ENCODE peak calls at places on chromosomes 12 and 14, in ten cellular contexts. One of them, this sample, is unnamed.

GRCh38 chr14:74984241-74985027 is 18.3 kb upstream of the EIF2B2 start:
- DNase-seq in spleen: no peak
- DNase-seq in Panc1: no peak
- DNase-seq in heart right ventricle: no peak
- DNase-seq in uterus: no peak
- DNase-seq in left ventricle myocardium inferior: no peak
- DNase-seq in lower lobe of right lung: no peak
- DNase-seq in endodermal cell: no peak
- DNase-seq in mammary epithelial cell: no peak
- DNase-seq in tibial nerve: no peak
- DNase-seq in this sample: no peak

GRCh38 chr14:77859934-77860570 is 60.1 kb downstream of the ADCK1 start:
- DNase-seq in heart right ventricle: no peak
- DNase-seq in endodermal cell: no peak
- DNase-seq in left ventricle myocardium inferior: no peak
- DNase-seq in lower lobe of right lung: no peak
- DNase-seq in spleen: no peak
- DNase-seq in mammary epithelial cell: no peak
- DNase-seq in Panc1: no peak
- DNase-seq in uterus: no peak
- DNase-seq in tibial nerve: peak; percentile 33
- DNase-seq in this sample: no peak

GRCh38 chr14:67579636-67580035 is 20.4 kb downstream of the PIGH start:
- DNase-seq in heart right ventricle: no peak
- DNase-seq in Panc1: no peak
- DNase-seq in tibial nerve: no peak
- DNase-seq in endodermal cell: no peak
- DNase-seq in left ventricle myocardium inferior: no peak
- DNase-seq in mammary epithelial cell: no peak
- DNase-seq in spleen: peak; percentile 51
- DNase-seq in uterus: no peak
- DNase-seq in lower lobe of right lung: no peak
- DNase-seq in this sample: no peak

GRCh38 chr12:18375131-18375530 is 113.8 kb downstream of the PIK3C2G start:
- DNase-seq in lower lobe of right lung: no peak
- DNase-seq in tibial nerve: no peak
- DNase-seq in Panc1: no peak
- DNase-seq in mammary epithelial cell: no peak
- DNase-seq in spleen: no peak
- DNase-seq in endodermal cell: no peak
- DNase-seq in left ventricle myocardium inferior: no peak
- DNase-seq in uterus: no peak
- DNase-seq in heart right ventricle: no peak
- DNase-seq in this sample: no peak

GRCh38 chr14:68229423-68229831 is 409.8 kb downstream of the RAD51B start:
- DNase-seq in mammary epithelial cell: no peak
- DNase-seq in Panc1: no peak
- DNase-seq in spleen: no peak
- DNase-seq in heart right ventricle: no peak
- DNase-seq in endodermal cell: no peak
- DNase-seq in tibial nerve: no peak
- DNase-seq in left ventricle myocardium inferior: no peak
- DNase-seq in uterus: no peak
- DNase-seq in lower lobe of right lung: no peak
- DNase-seq in this sample: no peak

GRCh38 chr12:109775172-109775881 is 57.9 kb downstream of the TRPV4 start:
- DNase-seq in Panc1: peak; percentile 30
- DNase-seq in uterus: peak; percentile 54
- DNase-seq in mammary epithelial cell: peak; percentile 52
- DNase-seq in spleen: peak; percentile 87
- DNase-seq in heart right ventricle: peak; percentile 79
- DNase-seq in lower lobe of right lung: peak; percentile 77
- DNase-seq in endodermal cell: peak; percentile 95
- DNase-seq in left ventricle myocardium inferior: peak; percentile 73
- DNase-seq in tibial nerve: peak; percentile 68
- DNase-seq in this sample: peak; percentile 83

GRCh38 chr12:109291531-109292341 is 17.3 kb downstream of the FOXN4 start:
- DNase-seq in left ventricle myocardium inferior: peak; percentile 74
- DNase-seq in tibial nerve: no peak
- DNase-seq in endodermal cell: peak; percentile 97
- DNase-seq in heart right ventricle: peak; percentile 74
- DNase-seq in Panc1: no peak
- DNase-seq in mammary epithelial cell: no peak
- DNase-seq in spleen: peak; percentile 60
- DNase-seq in lower lobe of right lung: no peak
- DNase-seq in uterus: no peak
- DNase-seq in this sample: peak; percentile 45

GRCh38 chr14:105087308-105087962 is 22.2 kb upstream of the GPR132 start:
- DNase-seq in uterus: peak; percentile 51
- DNase-seq in Panc1: no peak
- DNase-seq in lower lobe of right lung: peak; percentile 56
- DNase-seq in endodermal cell: peak; percentile 78
- DNase-seq in mammary epithelial cell: peak; percentile 88
- DNase-seq in spleen: peak; percentile 81
- DNase-seq in heart right ventricle: peak; percentile 59
- DNase-seq in tibial nerve: no peak
- DNase-seq in left ventricle myocardium inferior: peak; percentile 62
- DNase-seq in this sample: no peak

GRCh38 chr14:69891422-69891821 is 12.2 kb downstream of the SMOC1 start:
- DNase-seq in tibial nerve: no peak
- DNase-seq in left ventricle myocardium inferior: no peak
- DNase-seq in spleen: no peak
- DNase-seq in uterus: no peak
- DNase-seq in heart right ventricle: no peak
- DNase-seq in mammary epithelial cell: no peak
- DNase-seq in lower lobe of right lung: no peak
- DNase-seq in endodermal cell: peak; percentile 67
- DNase-seq in Panc1: no peak
- DNase-seq in this sample: no peak

GRCh38 chr12:111368291-111368683 is 608 bp downstream of the PHETA1 start:
- DNase-seq in uterus: no peak
- DNase-seq in tibial nerve: no peak
- DNase-seq in Panc1: no peak
- DNase-seq in mammary epithelial cell: no peak
- DNase-seq in lower lobe of right lung: no peak
- DNase-seq in left ventricle myocardium inferior: peak; percentile 33
- DNase-seq in endodermal cell: peak; percentile 72
- DNase-seq in heart right ventricle: peak; percentile 47
- DNase-seq in spleen: peak; percentile 80
- DNase-seq in this sample: peak; percentile 34

GRCh38 chr12:53274445-53274844 is 6.3 kb downstream of the ESPL1 start:
- DNase-seq in endodermal cell: peak; percentile 55
- DNase-seq in tibial nerve: no peak
- DNase-seq in left ventricle myocardium inferior: no peak
- DNase-seq in lower lobe of right lung: no peak
- DNase-seq in heart right ventricle: no peak
- DNase-seq in Panc1: no peak
- DNase-seq in spleen: no peak
- DNase-seq in uterus: no peak
- DNase-seq in mammary epithelial cell: no peak
- DNase-seq in this sample: no peak

GRCh38 chr14:89912667-89913211 is 41.8 kb downstream of the EFCAB11 start:
- DNase-seq in left ventricle myocardium inferior: no peak
- DNase-seq in tibial nerve: peak; percentile 15
- DNase-seq in endodermal cell: no peak
- DNase-seq in lower lobe of right lung: peak; percentile 50
- DNase-seq in spleen: no peak
- DNase-seq in uterus: peak; percentile 58
- DNase-seq in heart right ventricle: no peak
- DNase-seq in Panc1: no peak
- DNase-seq in mammary epithelial cell: peak; percentile 90
- DNase-seq in this sample: no peak

GRCh38 chr12:46409342-46409741 is 36.8 kb upstream of the SLC38A2 start:
- DNase-seq in endodermal cell: no peak
- DNase-seq in lower lobe of right lung: no peak
- DNase-seq in mammary epithelial cell: no peak
- DNase-seq in left ventricle myocardium inferior: no peak
- DNase-seq in heart right ventricle: no peak
- DNase-seq in uterus: no peak
- DNase-seq in tibial nerve: no peak
- DNase-seq in Panc1: no peak
- DNase-seq in spleen: no peak
- DNase-seq in this sample: no peak

GRCh38 chr12:64236549-64236948 is 14.5 kb upstream of the KICS2 start:
- DNase-seq in Panc1: no peak
- DNase-seq in left ventricle myocardium inferior: no peak
- DNase-seq in tibial nerve: no peak
- DNase-seq in lower lobe of right lung: no peak
- DNase-seq in uterus: no peak
- DNase-seq in heart right ventricle: no peak
- DNase-seq in mammary epithelial cell: no peak
- DNase-seq in spleen: no peak
- DNase-seq in endodermal cell: no peak
- DNase-seq in this sample: no peak

GRCh38 chr12:14779834-14780233 is 23.4 kb downstream of the WBP11 start:
- DNase-seq in mammary epithelial cell: no peak
- DNase-seq in heart right ventricle: no peak
- DNase-seq in uterus: no peak
- DNase-seq in left ventricle myocardium inferior: no peak
- DNase-seq in Panc1: no peak
- DNase-seq in lower lobe of right lung: no peak
- DNase-seq in endodermal cell: no peak
- DNase-seq in tibial nerve: no peak
- DNase-seq in spleen: no peak
- DNase-seq in this sample: no peak

GRCh38 chr12:54611715-54612116 is 23.0 kb downstream of the LACRT start:
- DNase-seq in heart right ventricle: no peak
- DNase-seq in Panc1: no peak
- DNase-seq in mammary epithelial cell: no peak
- DNase-seq in uterus: no peak
- DNase-seq in endodermal cell: peak; percentile 46
- DNase-seq in spleen: no peak
- DNase-seq in left ventricle myocardium inferior: no peak
- DNase-seq in lower lobe of right lung: no peak
- DNase-seq in tibial nerve: no peak
- DNase-seq in this sample: no peak

GRCh38 chr14:83993545-83993944 is 1536.4 kb upstream of the FLRT2 start:
- DNase-seq in mammary epithelial cell: no peak
- DNase-seq in uterus: no peak
- DNase-seq in Panc1: no peak
- DNase-seq in endodermal cell: no peak
- DNase-seq in heart right ventricle: no peak
- DNase-seq in lower lobe of right lung: no peak
- DNase-seq in tibial nerve: no peak
- DNase-seq in left ventricle myocardium inferior: no peak
- DNase-seq in spleen: no peak
- DNase-seq in this sample: no peak

GRCh38 chr14:37565550-37565949 is 29.5 kb downstream of the FOXA1 start:
- DNase-seq in left ventricle myocardium inferior: no peak
- DNase-seq in tibial nerve: no peak
- DNase-seq in mammary epithelial cell: no peak
- DNase-seq in endodermal cell: no peak
- DNase-seq in heart right ventricle: no peak
- DNase-seq in spleen: no peak
- DNase-seq in uterus: no peak
- DNase-seq in lower lobe of right lung: no peak
- DNase-seq in Panc1: no peak
- DNase-seq in this sample: no peak
- TF ChIP-seq CTCF in left ventricle myocardium inferior: no peak
- TF ChIP-seq CTCF in tibial nerve: no peak
- TF ChIP-seq CTCF in mammary epithelial cell: no peak
- TF ChIP-seq CTCF in endodermal cell: peak; percentile 89
- TF ChIP-seq CTCF in heart right ventricle: no peak
- TF ChIP-seq CTCF in spleen: no peak
- TF ChIP-seq CTCF in uterus: no peak
- TF ChIP-seq CTCF in lower lobe of right lung: peak; percentile 17
- TF ChIP-seq CTCF in Panc1: peak; percentile 16
- TF ChIP-seq CTCF in this sample: peak; percentile 18

DNA sequence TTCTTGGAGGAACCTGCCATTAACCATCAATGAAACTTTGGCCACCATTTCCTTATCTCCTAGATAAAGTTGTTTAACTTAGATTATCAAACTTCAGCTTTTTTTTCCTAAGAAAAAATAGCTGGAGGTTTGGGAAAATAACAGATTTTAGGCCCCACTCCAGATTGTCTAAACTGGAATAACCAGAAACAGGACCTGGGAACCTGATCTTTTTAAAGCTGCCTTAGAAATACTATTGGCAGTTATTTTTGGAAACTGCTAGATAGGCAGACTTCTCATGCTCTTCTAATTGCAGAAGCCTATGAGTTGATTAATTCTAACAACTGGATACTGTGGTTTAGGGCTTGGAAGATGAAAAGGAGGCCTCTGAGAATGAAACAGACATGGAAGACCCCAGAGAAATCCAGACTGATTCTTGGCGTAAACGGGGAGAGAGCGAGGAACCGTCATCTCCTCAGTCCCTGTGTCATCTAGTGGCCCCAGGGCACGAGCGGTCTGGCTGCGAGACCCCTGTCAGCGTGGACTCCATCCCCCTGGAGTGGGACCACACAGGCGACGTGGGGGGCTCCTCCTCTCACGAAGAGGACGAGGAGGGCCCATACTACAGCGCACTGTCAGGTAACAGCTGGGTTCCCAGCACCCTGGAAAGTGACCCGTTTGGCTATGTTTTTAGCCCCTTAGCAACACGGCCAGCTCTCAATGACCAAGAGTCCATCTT is 80.2 kb downstream of the ESR2 start:
- DNase-seq in spleen: no peak
- DNase-seq in heart right ventricle: no peak
- DNase-seq in lower lobe of right lung: no peak
- DNase-seq in endodermal cell: no peak
- DNase-seq in Panc1: no peak
- DNase-seq in tibial nerve: no peak
- DNase-seq in uterus: no peak
- DNase-seq in left ventricle myocardium inferior: no peak
- DNase-seq in mammary epithelial cell: no peak
- DNase-seq in this sample: no peak
- H3K36me3 ChIP-seq in spleen: peaks cover 100% of the 10 kb centered on the region
- H3K36me3 ChIP-seq in heart right ventricle: no peaks in the 10 kb centered on the region
- H3K36me3 ChIP-seq in lower lobe of right lung: peaks cover 96% of the 10 kb centered on the region
- H3K36me3 ChIP-seq in endodermal cell: peaks cover 93% of the 10 kb centered on the region
- H3K36me3 ChIP-seq in Panc1: no peaks in the 10 kb centered on the region
- H3K36me3 ChIP-seq in tibial nerve: peaks cover 95% of the 10 kb centered on the region
- H3K36me3 ChIP-seq in uterus: no peaks in the 10 kb centered on the region
- H3K36me3 ChIP-seq in left ventricle myocardium inferior: peaks cover 89% of the 10 kb centered on the region
- H3K36me3 ChIP-seq in mammary epithelial cell: no peaks in the 10 kb centered on the region
- H3K36me3 ChIP-seq in this sample: peaks cover 6% of the 10 kb centered on the region

GRCh38 chr12:82474798-82475184 is 116.5 kb downstream of the METTL25 start:
- DNase-seq in lower lobe of right lung: no peak
- DNase-seq in Panc1: no peak
- DNase-seq in spleen: no peak
- DNase-seq in mammary epithelial cell: peak; percentile 24
- DNase-seq in tibial nerve: no peak
- DNase-seq in endodermal cell: no peak
- DNase-seq in heart right ventricle: no peak
- DNase-seq in left ventricle myocardium inferior: no peak
- DNase-seq in uterus: no peak
- DNase-seq in this sample: no peak
- TF ChIP-seq CTCF in lower lobe of right lung: no peak
- TF ChIP-seq CTCF in Panc1: no peak
- TF ChIP-seq CTCF in spleen: no peak
- TF ChIP-seq CTCF in mammary epithelial cell: no peak
- TF ChIP-seq CTCF in tibial nerve: no peak
- TF ChIP-seq CTCF in endodermal cell: no peak
- TF ChIP-seq CTCF in heart right ventricle: no peak
- TF ChIP-seq CTCF in left ventricle myocardium inferior: no peak
- TF ChIP-seq CTCF in uterus: no peak
- TF ChIP-seq CTCF in this sample: no peak

DNA sequence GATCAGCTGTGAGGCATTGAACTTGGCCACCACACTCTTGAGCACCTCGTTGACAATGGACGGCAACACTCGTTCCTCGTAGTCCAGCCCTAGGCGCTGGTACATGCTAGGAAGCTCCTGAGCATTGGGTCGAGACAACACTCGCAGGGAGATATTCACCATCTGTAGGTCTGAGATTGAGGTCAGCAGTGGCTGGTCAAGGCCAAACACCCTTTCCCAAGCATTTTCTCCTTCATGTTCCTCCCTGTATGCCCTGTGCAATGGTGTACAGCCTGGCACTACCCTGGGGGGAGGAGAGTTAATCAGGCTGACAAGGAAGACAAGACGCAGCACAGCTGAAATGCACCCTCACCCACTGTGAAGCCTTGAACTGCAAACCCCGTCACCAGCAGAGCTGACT is 2.0 kb downstream of the PHB2 start:
- DNase-seq in endodermal cell: no peak
- DNase-seq in lower lobe of right lung: no peak
- DNase-seq in mammary epithelial cell: no peak
- DNase-seq in uterus: no peak
- DNase-seq in heart right ventricle: no peak
- DNase-seq in spleen: no peak
- DNase-seq in left ventricle myocardium inferior: no peak
- DNase-seq in Panc1: no peak
- DNase-seq in tibial nerve: no peak
- DNase-seq in this sample: no peak
- H3K36me3 ChIP-seq in endodermal cell: peaks cover 52% of the 10 kb centered on the region
- H3K36me3 ChIP-seq in lower lobe of right lung: peaks cover 51% of the 10 kb centered on the region
- H3K36me3 ChIP-seq in mammary epithelial cell: peaks cover 26% of the 10 kb centered on the region
- H3K36me3 ChIP-seq in uterus: no peaks in the 10 kb centered on the region
- H3K36me3 ChIP-seq in heart right ventricle: peaks cover 21% of the 10 kb centered on the region
- H3K36me3 ChIP-seq in spleen: peaks cover 60% of the 10 kb centered on the region
- H3K36me3 ChIP-seq in left ventricle myocardium inferior: peaks cover 42% of the 10 kb centered on the region
- H3K36me3 ChIP-seq in Panc1: peaks cover 16% of the 10 kb centered on the region
- H3K36me3 ChIP-seq in tibial nerve: peaks cover 43% of the 10 kb centered on the region
- H3K36me3 ChIP-seq in this sample: no peaks in the 10 kb centered on the region